ENCODE peak calls at places on chromosomes 5 and 9, in six cellular contexts. K is IMR-90, F is SK-N-SH, I is WERI-Rb-1, L is HCT116, S is neural progenitor cell. A is an unnamed sample.
A peak's percentile ranks its signal among the peaks of the same experiment; 100 is the strongest.

GRCh38 chr9:88523056-88523455 is 11.9 kb upstream of the NXNL2 start:
- DNase-seq in K (peak; percentile 84), F (no peak), I (no peak), L (no peak), S (no peak), A (no peak)

GRCh38 chr5:179270581-179271300 is 74.5 kb downstream of the ADAMTS2 start:
- DNase-seq in K (peak; percentile 47), F (peak; percentile 74), I (peak; percentile 16), L (no peak), S (no peak), A (no peak)

GRCh38 chr5:149580808-149581191 is 498 bp upstream of the ARHGEF37 start:
- DNase-seq in K (no peak), F (no peak), I (no peak), L (no peak), S (no peak), A (no peak)

GRCh38 chr5:140243855-140244254 is 59.0 kb downstream of the PFDN1 start:
- DNase-seq in K (no peak), F (no peak), I (no peak), L (no peak), S (no peak), A (no peak)

GRCh38 chr9:96450613-96451544 is 910 bp downstream of the HABP4 start:
- DNase-seq in K (peak; percentile 30), F (peak; percentile 77), I (peak; percentile 28), L (no peak), S (peak; percentile 59), A (no peak)

GRCh38 chr9:114086009-114086408 is 7.9 kb upstream of the AMBP start:
- DNase-seq in K (no peak), F (no peak), I (no peak), L (no peak), S (no peak), A (no peak)

GRCh38 chr5:95927927-95928723 is 33.5 kb downstream of the ELL2 start:
- DNase-seq in K (peak; percentile 33), F (no peak), I (no peak), L (no peak), S (no peak), A (no peak)

GRCh38 chr5:1257841-1258240 is 32.7 kb downstream of the SLC6A18 start:
- DNase-seq in K (no peak), F (no peak), I (no peak), L (no peak), S (no peak), A (no peak)

GRCh38 chr9:84163227-84163626 is 177.3 kb downstream of the SLC28A3 start:
- DNase-seq in K (no peak), F (no peak), I (no peak), L (no peak), S (no peak), A (no peak)

GRCh38 chr5:1041225-1042186 is 32.9 kb downstream of the NKD2 start:
- DNase-seq in K (no peak), F (no peak), I (no peak), L (no peak), S (no peak), A (no peak)

GRCh38 chr5:74850016-74850415 is 16.2 kb downstream of the FAM169A start:
- DNase-seq in K (no peak), F (no peak), I (no peak), L (no peak), S (no peak), A (no peak)

GRCh38 chr5:145924849-145925248 is 11.5 kb upstream of the SH3RF2 start:
- DNase-seq in K (no peak), F (no peak), I (no peak), L (no peak), S (no peak), A (no peak)

GRCh38 chr5:151155777-151156731 is 1.5 kb downstream of the ANXA6 start:
- DNase-seq in K (peak; percentile 68), F (peak; percentile 87), I (no peak), L (no peak), S (peak; percentile 24), A (no peak)

GRCh38 chr9:133524679-133525228 is at the start of gene MYMK:
- DNase-seq in K (no peak), F (no peak), I (no peak), L (no peak), S (no peak), A (no peak)

GRCh38 chr5:127785098-127785927 is 82.1 kb downstream of the CCDC192 start:
- DNase-seq in K (peak; percentile 96), F (no peak), I (no peak), L (no peak), S (no peak), A (no peak)

GRCh38 chr9:76610009-76610352 is 151.0 kb downstream of the GCNT1 start:
- DNase-seq in K (peak; percentile 54), F (no peak), I (no peak), L (no peak), S (no peak), A (no peak)

GRCh38 chr9:38689678-38690077 is 30.3 kb downstream of the FAM240B start:
- DNase-seq in K (peak; percentile 10), F (peak; percentile 78), I (peak; percentile 44), L (no peak), S (peak; percentile 92), A (peak; percentile 68)

GRCh38 chr9:115134941-115135340 is 17.0 kb upstream of the TNC start:
- DNase-seq in K (peak; percentile 88), F (no peak), I (no peak), L (no peak), S (no peak), A (no peak)

GRCh38 chr9:127279717-127280285 is 15.2 kb downstream of the GARNL3 start:
- DNase-seq in K (no peak), F (no peak), I (peak; percentile 45), L (no peak), S (no peak), A (no peak)

GRCh38 chr5:168093200-168093930 is 198.1 kb upstream of the WWC1 start:
- DNase-seq in K (no peak), F (no peak), I (no peak), L (no peak), S (no peak), A (no peak)

GRCh38 chr9:14071484-14071883 is 242.5 kb downstream of the NFIB start:
- DNase-seq in K (no peak), F (no peak), I (no peak), L (no peak), S (no peak), A (no peak)

GRCh38 chr5:142866563-142867275 is 96.5 kb downstream of the ARHGAP26 start:
- DNase-seq in K (peak; percentile 73), F (peak; percentile 68), I (peak; percentile 38), L (peak; percentile 67), S (peak; percentile 81), A (no peak)

GRCh38 chr5:181131514-181131913 is 545 bp upstream of the OR2V1 start:
- DNase-seq in K (no peak), F (no peak), I (no peak), L (no peak), S (no peak), A (no peak)

GRCh38 chr9:117763314-117763713 is 59.1 kb downstream of the TLR4 start:
- DNase-seq in K (no peak), F (no peak), I (no peak), L (no peak), S (no peak), A (no peak)

GRCh38 chr5:135328128-135328687 is 70.8 kb downstream of the MACROH2A1 start:
- DNase-seq in K (no peak), F (no peak), I (no peak), L (no peak), S (no peak), A (no peak)

GRCh38 chr5:135324160-135324559 is 74.9 kb downstream of the MACROH2A1 start:
- DNase-seq in K (no peak), F (no peak), I (no peak), L (no peak), S (no peak), A (no peak)

GRCh38 chr5:135324897-135325650 is 74.0 kb downstream of the MACROH2A1 start:
- DNase-seq in K (no peak), F (no peak), I (no peak), L (no peak), S (no peak), A (no peak)

GRCh38 chr5:135327429-135328127 is 71.5 kb downstream of the MACROH2A1 start:
- DNase-seq in K (no peak), F (no peak), I (no peak), L (no peak), S (no peak), A (no peak)

GRCh38 chr5:135326296-135327240 is 72.5 kb downstream of the MACROH2A1 start:
- DNase-seq in K (no peak), F (no peak), I (no peak), L (no peak), S (no peak), A (no peak)
- H3K9me3 ChIP-seq in K (no peaks in the 10 kb centered on the region), F (no peaks in the 10 kb centered on the region), I (no peaks in the 10 kb centered on the region), L (no peaks in the 10 kb centered on the region), S (no peaks in the 10 kb centered on the region), A (no peaks in the 10 kb centered on the region)

GRCh38 chr9:92048924-92049625 is 66.1 kb downstream of the SPTLC1 start:
- DNase-seq in K (peak; percentile 65), F (no peak), I (no peak), L (no peak), S (peak; percentile 69), A (peak; percentile 35)
- H3K9me3 ChIP-seq in K (no peaks in the 10 kb centered on the region), F (no peaks in the 10 kb centered on the region), I (no peaks in the 10 kb centered on the region), L (no peaks in the 10 kb centered on the region), S (no peaks in the 10 kb centered on the region), A (peaks cover 1% of the 10 kb centered on the region)

GRCh38 chr9:40914772-40915659 is 213.5 kb downstream of the FOXD4L6 start:
- DNase-seq in K (no peak), F (no peak), I (no peak), L (no peak), S (no peak), A (no peak)
- H3K9me3 ChIP-seq in K (peaks cover 56% of the 10 kb centered on the region), F (no peaks in the 10 kb centered on the region), I (peaks cover 29% of the 10 kb centered on the region), L (peaks cover 7% of the 10 kb centered on the region), S (peaks cover 38% of the 10 kb centered on the region), A (peaks cover 11% of the 10 kb centered on the region)

DNA sequence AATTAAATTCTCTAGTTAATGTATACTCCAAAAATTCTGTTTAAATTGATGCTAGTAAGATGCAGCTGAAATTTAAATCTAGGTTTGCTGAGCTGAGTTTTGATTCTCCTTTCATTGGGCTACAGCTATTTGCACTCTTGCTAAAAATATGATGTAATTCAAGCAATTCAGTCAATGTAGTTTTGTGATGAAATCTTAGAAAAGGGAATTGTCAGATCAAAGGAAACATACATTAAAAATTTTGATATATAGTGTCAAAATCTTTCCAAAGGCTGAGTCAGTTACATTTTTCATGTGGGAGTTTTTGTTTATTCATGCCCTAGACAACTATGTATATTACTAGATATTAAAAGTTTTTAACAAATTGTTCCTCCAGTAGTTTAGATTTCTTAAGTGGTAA is 334.9 kb upstream of the DAB2 start:
- DNase-seq in K (no peak), F (no peak), I (no peak), L (no peak), S (no peak), A (no peak)
- H3K9me3 ChIP-seq in K (no peaks in the 10 kb centered on the region), F (no peaks in the 10 kb centered on the region), I (no peaks in the 10 kb centered on the region), L (no peaks in the 10 kb centered on the region), S (no peaks in the 10 kb centered on the region), A (no peaks in the 10 kb centered on the region)

GRCh38 chr5:141388661-141389060 is 1.2 kb downstream of the PCDHGB4 start:
- DNase-seq in K (no peak), F (no peak), I (no peak), L (no peak), S (no peak), A (no peak)
- H3K9me3 ChIP-seq in K (peaks cover 50% of the 10 kb centered on the region), F (peaks cover 6% of the 10 kb centered on the region), I (peaks cover 6% of the 10 kb centered on the region), L (no peaks in the 10 kb centered on the region), S (peaks cover 40% of the 10 kb centered on the region), A (peaks cover 3% of the 10 kb centered on the region)

GRCh38 chr5:165258188-165258855 is 1752.9 kb downstream of the MAT2B start:
- DNase-seq in K (no peak), F (peak; percentile 49), I (peak; percentile 28), L (no peak), S (peak; percentile 37), A (no peak)
- H3K9me3 ChIP-seq in K (no peaks in the 10 kb centered on the region), F (no peaks in the 10 kb centered on the region), I (peaks cover 3% of the 10 kb centered on the region), L (peaks cover 4% of the 10 kb centered on the region), S (no peaks in the 10 kb centered on the region), A (no peaks in the 10 kb centered on the region)

A was measured in iPS DF 6.9.